ENCODE peak calls at places on chromosomes 2 and 18, in ten cellular contexts. H, S, R, K, F, C, V, N, E and D are unnamed samples.

GRCh38 chr2:181742908-181743722 is 62.8 kb upstream of the NEUROD1 start:
- DNase-seq in H (peak), S (no peak), R (peak), K (peak), F (peak), C (no peak), V (peak), N (no peak), E (peak), D (no peak)

GRCh38 chr2:26720322-26721166 is 28.0 kb downstream of the KCNK3 start:
- DNase-seq in H (peak), S (peak), R (no peak), K (no peak), F (no peak), C (no peak), V (peak), N (no peak), E (peak), D (no peak)

GRCh38 chr2:189076572-189076971 is 102.4 kb downstream of the COL3A1 start:
- DNase-seq in H (no peak), S (peak), R (no peak), K (peak), F (no peak), C (no peak), V (no peak), N (no peak), E (no peak), D (no peak)

GRCh38 chr18:48216639-48217280 is 192.4 kb downstream of the ZBTB7C start:
- DNase-seq in H (no peak), S (no peak), R (no peak), K (no peak), F (no peak), C (no peak), V (no peak), N (no peak), E (no peak), D (no peak)

GRCh38 chr2:44135307-44135706 is 33.4 kb upstream of the PPM1B start:
- DNase-seq in H (no peak), S (no peak), R (no peak), K (peak), F (no peak), C (no peak), V (no peak), N (no peak), E (no peak), D (no peak)

GRCh38 chr2:171564463-171564862 is 42.2 kb downstream of the CYBRD1 start:
- DNase-seq in H (no peak), S (no peak), R (no peak), K (peak), F (no peak), C (no peak), V (no peak), N (no peak), E (no peak), D (no peak)

GRCh38 chr2:40168546-40168945 is 283.3 kb downstream of the SLC8A1 start:
- DNase-seq in H (no peak), S (no peak), R (no peak), K (no peak), F (no peak), C (no peak), V (no peak), N (no peak), E (no peak), D (no peak)

GRCh38 chr18:48137354-48138208 is 207.1 kb upstream of the SMAD2 start:
- DNase-seq in H (no peak), S (no peak), R (no peak), K (no peak), F (no peak), C (no peak), V (peak), N (no peak), E (no peak), D (no peak)

GRCh38 chr2:64650722-64651338 is 2.9 kb downstream of the SERTAD2 start:
- DNase-seq in H (peak), S (no peak), R (no peak), K (no peak), F (no peak), C (no peak), V (peak), N (no peak), E (no peak), D (no peak)

GRCh38 chr2:10721344-10722251 is at the start of gene ATP6V1C2:
- DNase-seq in H (peak), S (no peak), R (peak), K (peak), F (peak), C (no peak), V (peak), N (no peak), E (no peak), D (peak)

GRCh38 chr18:72544092-72544886 is at the start of gene CBLN2:
- DNase-seq in H (peak), S (no peak), R (peak), K (peak), F (peak), C (no peak), V (no peak), N (peak), E (peak), D (peak)

GRCh38 chr2:54454922-54455583 is 1.1 kb upstream of the SPTBN1 start:
- DNase-seq in H (peak), S (no peak), R (peak), K (no peak), F (peak), C (no peak), V (no peak), N (no peak), E (no peak), D (peak)

GRCh38 chr2:20191714-20192569 is 33.0 kb downstream of the SDC1 start:
- DNase-seq in H (no peak), S (no peak), R (no peak), K (no peak), F (no peak), C (no peak), V (peak), N (no peak), E (no peak), D (no peak)

GRCh38 chr2:25491003-25491696 is 149.4 kb upstream of the DNMT3A start:
- DNase-seq in H (no peak), S (no peak), R (no peak), K (peak), F (no peak), C (no peak), V (no peak), N (no peak), E (no peak), D (no peak)

GRCh38 chr18:42047721-42048120 is 92.7 kb downstream of the PIK3C3 start:
- DNase-seq in H (no peak), S (no peak), R (no peak), K (peak), F (no peak), C (no peak), V (no peak), N (no peak), E (no peak), D (no peak)

GRCh38 chr18:53457068-53457467 is 767.4 kb downstream of the MBD2 start:
- DNase-seq in H (no peak), S (no peak), R (no peak), K (no peak), F (no peak), C (no peak), V (no peak), N (no peak), E (no peak), D (no peak)

GRCh38 chr2:42809131-42809875 is 16.9 kb upstream of the HAAO start:
- DNase-seq in H (no peak), S (no peak), R (no peak), K (no peak), F (no peak), C (no peak), V (no peak), N (no peak), E (no peak), D (no peak)

GRCh38 chr18:75256376-75256775 is 45.8 kb downstream of the TSHZ1 start:
- DNase-seq in H (no peak), S (no peak), R (no peak), K (no peak), F (no peak), C (no peak), V (no peak), N (no peak), E (no peak), D (no peak)

GRCh38 chr2:230660294-230661060 is 52.2 kb upstream of the CAB39 start:
- DNase-seq in H (no peak), S (peak), R (no peak), K (no peak), F (no peak), C (peak), V (peak), N (no peak), E (no peak), D (peak)

GRCh38 chr2:228938629-228939028 is 332.5 kb downstream of the PID1 start:
- DNase-seq in H (no peak), S (no peak), R (no peak), K (no peak), F (no peak), C (no peak), V (no peak), N (no peak), E (no peak), D (no peak)

GRCh38 chr18:58520964-58521363 is 107.9 kb downstream of the ALPK2 start:
- DNase-seq in H (peak), S (no peak), R (no peak), K (peak), F (no peak), C (no peak), V (no peak), N (no peak), E (no peak), D (no peak)

GRCh38 chr2:20488136-20488705 is 41.3 kb downstream of the RHOB start:
- DNase-seq in H (no peak), S (peak), R (no peak), K (no peak), F (no peak), C (peak), V (peak), N (no peak), E (no peak), D (no peak)

GRCh38 chr18:36296591-36297418 is 708 bp upstream of the FHOD3 start:
- DNase-seq in H (peak), S (peak), R (peak), K (peak), F (peak), C (no peak), V (no peak), N (peak), E (peak), D (peak)

GRCh38 chr2:86214503-86214832 is 15.2 kb downstream of the MRPL35 start:
- DNase-seq in H (no peak), S (no peak), R (no peak), K (no peak), F (no peak), C (no peak), V (no peak), N (no peak), E (no peak), D (no peak)

GRCh38 chr2:143452817-143453462 is 323.7 kb downstream of the ARHGAP15 start:
- DNase-seq in H (no peak), S (no peak), R (no peak), K (no peak), F (no peak), C (no peak), V (no peak), N (no peak), E (no peak), D (no peak)

GRCh38 chr2:159010340-159010739 is 41.9 kb downstream of the TANC1 start:
- DNase-seq in H (no peak), S (no peak), R (no peak), K (peak), F (no peak), C (no peak), V (no peak), N (no peak), E (no peak), D (no peak)

GRCh38 chr2:222756362-222756831 is 84.9 kb downstream of the MOGAT1 start:
- DNase-seq in H (no peak), S (no peak), R (no peak), K (peak), F (no peak), C (no peak), V (no peak), N (no peak), E (no peak), D (no peak)

GRCh38 chr2:110770308-110770695 is 37.9 kb downstream of the ACOXL start:
- DNase-seq in H (no peak), S (no peak), R (no peak), K (no peak), F (no peak), C (no peak), V (no peak), N (no peak), E (no peak), D (no peak)

GRCh38 chr18:2425426-2426317 is 145.6 kb downstream of the METTL4 start:
- DNase-seq in H (no peak), S (no peak), R (no peak), K (peak), F (no peak), C (no peak), V (no peak), N (no peak), E (no peak), D (no peak)

GRCh38 chr2:117714110-117714509 is 100.4 kb upstream of the DDX18 start:
- DNase-seq in H (no peak), S (no peak), R (no peak), K (no peak), F (no peak), C (no peak), V (no peak), N (no peak), E (no peak), D (no peak)

GRCh38 chr2:151828143-151828889 is at the start of gene ARL5A:
- DNase-seq in H (peak), S (peak), R (peak), K (peak), F (peak), C (peak), V (peak), N (peak), E (peak), D (peak)

GRCh38 chr2:159176555-159176954 is 109.9 kb downstream of the WDSUB1 start:
- DNase-seq in H (no peak), S (no peak), R (peak), K (no peak), F (no peak), C (no peak), V (no peak), N (no peak), E (no peak), D (no peak)

GRCh38 chr18:79912994-79913831 is 38.2 kb downstream of the SLC66A2 start:
- DNase-seq in H (no peak), S (no peak), R (no peak), K (no peak), F (no peak), C (no peak), V (no peak), N (no peak), E (no peak), D (no peak)

GRCh38 chr2:216695401-216695821 is at the start of gene IGFBP5:
- DNase-seq in H (peak), S (peak), R (peak), K (peak), F (no peak), C (no peak), V (peak), N (peak), E (peak), D (no peak)

GRCh38 chr2:119106301-119106897 is 52.2 kb downstream of the C1QL2 start:
- DNase-seq in H (peak), S (no peak), R (peak), K (peak), F (no peak), C (no peak), V (peak), N (no peak), E (no peak), D (no peak)

GRCh38 chr18:58496937-58497336 is 132.0 kb downstream of the ALPK2 start:
- DNase-seq in H (peak), S (no peak), R (no peak), K (peak), F (no peak), C (no peak), V (no peak), N (no peak), E (no peak), D (no peak)

GRCh38 chr2:216775043-216775453 is 79.7 kb upstream of the IGFBP5 start:
- DNase-seq in H (peak), S (peak), R (peak), K (peak), F (no peak), C (no peak), V (no peak), N (no peak), E (peak), D (no peak)

GRCh38 chr18:40152859-40153258 is 1802.2 kb upstream of the PIK3C3 start:
- DNase-seq in H (no peak), S (no peak), R (no peak), K (peak), F (no peak), C (no peak), V (no peak), N (no peak), E (no peak), D (no peak)

GRCh38 chr2:160703648-160704585 is 210.3 kb upstream of the RBMS1 start:
- DNase-seq in H (peak), S (no peak), R (peak), K (no peak), F (peak), C (peak), V (no peak), N (no peak), E (no peak), D (peak)

DNA sequence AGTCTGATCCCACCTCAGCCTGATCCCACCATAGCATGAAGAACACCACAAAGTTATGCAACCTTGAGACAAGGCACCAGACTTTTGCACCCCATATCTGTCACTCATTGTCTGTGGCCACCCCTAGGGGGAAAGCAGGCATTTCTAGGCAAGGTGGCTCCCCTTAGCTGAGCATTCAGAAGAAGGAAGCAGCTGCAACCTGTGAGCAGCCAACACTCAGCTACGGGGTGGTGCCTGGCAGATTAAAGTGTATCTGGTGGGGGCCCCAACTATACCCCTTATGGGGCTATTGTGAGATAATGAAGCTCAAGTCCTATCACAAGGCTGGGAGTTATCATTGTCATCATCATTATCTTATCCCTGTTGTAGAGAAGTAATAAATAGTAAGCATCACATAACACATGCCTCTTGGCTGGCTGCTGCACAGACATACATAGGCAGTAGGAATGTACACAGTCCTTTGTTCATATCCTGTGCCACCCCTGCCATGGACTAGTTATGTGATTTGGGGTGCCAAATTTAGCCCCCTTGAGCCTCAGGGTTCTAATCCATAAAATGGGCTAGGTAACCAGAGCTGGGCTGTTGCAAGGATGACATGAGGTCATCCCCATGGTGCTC is 20.6 kb upstream of the TMEM163 start:
- DNase-seq in H (no peak), S (no peak), R (no peak), K (no peak), F (no peak), C (peak), V (no peak), N (no peak), E (no peak), D (no peak)
- TF ChIP-seq CTCF in H (no peak), S (no peak), R (no peak), K (no peak), F (no peak), C (peak), V (no peak), N (no peak), E (no peak), D (no peak)

GRCh38 chr2:185291035-185291647 is 447.5 kb upstream of the FSIP2 start:
- DNase-seq in H (peak), S (no peak), R (peak), K (peak), F (no peak), C (no peak), V (peak), N (no peak), E (no peak), D (no peak)
- TF ChIP-seq CTCF in H (peak), S (no peak), R (peak), K (peak), F (peak), C (no peak), V (peak), N (peak), E (peak), D (peak)

GRCh38 chr2:227439214-227439613 is 32.7 kb upstream of the AGFG1 start:
- DNase-seq in H (no peak), S (no peak), R (no peak), K (no peak), F (no peak), C (no peak), V (no peak), N (no peak), E (no peak), D (no peak)
- TF ChIP-seq CTCF in H (no peak), S (no peak), R (no peak), K (no peak), F (no peak), C (no peak), V (no peak), N (no peak), E (no peak), D (no peak)

DNA sequence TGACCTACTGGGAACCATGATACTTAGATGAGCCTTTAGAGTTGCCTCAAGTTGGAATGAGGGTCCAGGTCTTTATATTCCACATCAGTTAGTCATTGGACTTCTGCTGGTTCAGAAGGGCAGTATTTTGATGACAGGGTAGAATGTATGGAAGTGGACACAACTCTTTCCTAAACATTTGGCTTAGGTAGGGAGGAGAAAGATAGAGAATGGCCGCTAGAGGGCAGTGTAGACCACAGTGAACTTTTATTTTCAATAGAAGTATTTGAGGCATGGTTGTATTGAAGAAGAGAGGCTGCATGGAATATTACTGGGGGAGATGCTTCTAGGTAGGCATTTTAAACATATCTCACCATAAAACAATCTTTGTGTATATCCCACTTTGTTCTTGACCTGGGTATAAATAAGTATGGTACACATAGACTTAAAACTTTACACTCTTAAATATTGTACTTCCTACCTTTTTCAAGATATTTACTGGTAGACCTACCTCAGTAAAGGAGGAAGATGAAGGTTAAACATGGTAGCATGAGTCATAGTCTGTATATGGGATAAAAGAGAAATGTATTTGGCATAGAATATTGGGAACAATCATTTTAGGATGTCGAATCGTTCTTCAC is 497.6 kb upstream of the FAM98A start:
- DNase-seq in H (peak), S (no peak), R (peak), K (peak), F (peak), C (no peak), V (peak), N (no peak), E (peak), D (no peak)
- TF ChIP-seq CTCF in H (peak), S (peak), R (peak), K (peak), F (peak), C (peak), V (peak), N (peak), E (peak), D (peak)

DNA sequence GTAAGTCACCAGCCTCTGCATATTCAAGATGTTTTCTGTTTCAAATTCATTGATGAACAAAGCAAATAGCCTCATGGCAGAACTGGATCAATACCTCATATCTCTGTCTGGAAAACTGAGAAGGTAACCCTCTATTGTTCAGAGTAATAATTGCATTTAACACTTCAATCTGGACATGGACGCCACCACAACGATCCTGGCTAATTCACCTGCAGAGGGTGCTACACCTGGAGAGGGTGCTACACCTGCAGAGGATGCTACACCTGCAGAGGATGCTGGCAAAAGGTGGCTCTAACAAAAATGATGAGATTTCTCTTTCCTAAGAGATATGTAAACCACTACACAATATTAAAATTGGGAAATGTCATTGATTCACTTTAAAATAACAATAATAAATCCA is 183.1 kb upstream of the HNRNPA3 start:
- DNase-seq in H (peak), S (no peak), R (no peak), K (peak), F (no peak), C (no peak), V (no peak), N (no peak), E (no peak), D (no peak)
- TF ChIP-seq CTCF in H (peak), S (no peak), R (no peak), K (peak), F (no peak), C (no peak), V (no peak), N (no peak), E (no peak), D (peak)